ENCODE peak calls at places on chromosomes 16 and 17, in four cellular contexts. U is GM23338, B is HepG2, J is K562. I is an unnamed sample.

GRCh38 chr17:69882281-69882680 is 192.7 kb upstream of the KCNJ16 start:
- DNase-seq in U (no peak), B (no peak), J (no peak), I (no peak)

GRCh38 chr17:81635973-81636504 is 873 bp downstream of the NPLOC4 start:
- DNase-seq in J (no peak), U (no peak), B (no peak), I (no peak)

GRCh38 chr17:7916383-7916677 is 241 bp upstream of the RNF227 start:
- DNase-seq in B (no peak), J (no peak), U (no peak), I (no peak)

GRCh38 chr17:1294157-1294717 is 14.8 kb downstream of the TRARG1 start:
- DNase-seq in J (no peak), B (no peak), U (no peak), I (no peak)

GRCh38 chr17:34110315-34110714 is 144.8 kb upstream of the CCL2 start:
- DNase-seq in J (no peak), B (no peak), U (peak), I (no peak)

GRCh38 chr17:73020110-73020509 is 72.4 kb downstream of the SLC39A11 start:
- DNase-seq in B (no peak), J (no peak), U (no peak), I (no peak)

GRCh38 chr17:74610108-74610507 is 13.4 kb downstream of the CD300E start:
- DNase-seq in U (peak), J (no peak), B (no peak), I (no peak)

GRCh38 chr17:6555331-6556120 is 829 bp downstream of the PITPNM3 start:
- DNase-seq in J (no peak), U (peak), B (no peak), I (no peak)

GRCh38 chr17:81391268-81391963 is 3.8 kb upstream of the BAHCC1 start:
- DNase-seq in U (no peak), J (no peak), B (no peak), I (no peak)

GRCh38 chr16:51683882-51684281 is 532.8 kb upstream of the SALL1 start:
- DNase-seq in B (no peak), U (no peak), J (no peak), I (no peak)

GRCh38 chr17:67818110-67819002 is 6.9 kb upstream of the BPTF start:
- DNase-seq in U (no peak), J (no peak), B (no peak), I (peak)

GRCh38 chr17:77645441-77646430 is 312.8 kb upstream of the TNRC6C start:
- DNase-seq in U (peak), B (no peak), J (no peak), I (no peak)

GRCh38 chr16:52435573-52435972 is 111.4 kb downstream of the TOX3 start:
- DNase-seq in J (no peak), B (no peak), U (no peak), I (no peak)

GRCh38 chr16:24771779-24772157 is 42.3 kb downstream of the TNRC6A start:
- DNase-seq in B (peak), J (no peak), U (no peak), I (no peak)

GRCh38 chr16:76956394-76956793 is 234.6 kb upstream of the MON1B start:
- DNase-seq in J (no peak), U (peak), B (no peak), I (no peak)

GRCh38 chr17:82793974-82794620 is 42.2 kb downstream of the TBCD start:
- DNase-seq in J (no peak), B (no peak), U (no peak), I (no peak)

GRCh38 chr17:68733241-68734176 is 132.3 kb upstream of the FAM20A start:
- DNase-seq in U (peak), B (peak), J (no peak), I (no peak)

GRCh38 chr17:77433385-77434135 is 292.8 kb downstream of the SEC14L1 start:
- DNase-seq in U (no peak), J (no peak), B (no peak), I (no peak)

GRCh38 chr17:74386397-74386796 is 19.1 kb downstream of the GPR142 start:
- DNase-seq in B (no peak), J (no peak), U (no peak), I (no peak)

GRCh38 chr16:27789595-27790241 is 239.8 kb downstream of the KATNIP start:
- DNase-seq in U (no peak), J (no peak), B (no peak), I (no peak)

GRCh38 chr17:77331161-77331864 is 190.5 kb downstream of the SEC14L1 start:
- DNase-seq in U (peak), J (peak), B (peak), I (peak)

GRCh38 chr16:31351246-31351936 is 3.6 kb upstream of the ITGAX start:
- DNase-seq in B (no peak), J (no peak), U (no peak), I (no peak)

GRCh38 chr17:8073627-8074485 is 13.7 kb downstream of the ALOX12B start:
- DNase-seq in J (peak), B (peak), U (peak), I (no peak)

GRCh38 chr17:79814966-79815835 is 18.3 kb upstream of the CBX8 start:
- DNase-seq in B (no peak), J (no peak), U (peak), I (no peak)

GRCh38 chr17:75762513-75763268 is 2.3 kb downstream of the GALK1 start:
- DNase-seq in B (no peak), U (no peak), J (no peak), I (no peak)

GRCh38 chr17:75756451-75757085 is 8.4 kb downstream of the GALK1 start:
- DNase-seq in B (no peak), J (no peak), U (no peak), I (no peak)

GRCh38 chr17:75757086-75757681 is 7.8 kb downstream of the GALK1 start:
- DNase-seq in J (no peak), B (no peak), U (no peak), I (no peak)

GRCh38 chr17:75758131-75758905 is 6.7 kb downstream of the GALK1 start:
- DNase-seq in J (no peak), U (peak), B (no peak), I (no peak)

GRCh38 chr17:75759457-75759856 is 5.5 kb downstream of the GALK1 start:
- DNase-seq in B (no peak), J (no peak), U (no peak), I (no peak)
- TF ChIP-seq CREB1 in B (no peak), J (no peak), U (no peak), I (no peak)

GRCh38 chr17:19670906-19671305 is 22.4 kb downstream of the ALDH3A2 start:
- DNase-seq in J (no peak), U (no peak), B (no peak), I (no peak)

GRCh38 chr17:19677736-19678379 is 29.3 kb downstream of the ALDH3A2 start:
- DNase-seq in U (peak), B (no peak), J (no peak), I (no peak)

GRCh38 chr17:19671433-19671832 is 22.9 kb downstream of the ALDH3A2 start:
- DNase-seq in J (no peak), B (peak), U (no peak), I (no peak)

GRCh38 chr17:19676901-19677300 is 28.4 kb downstream of the ALDH3A2 start:
- DNase-seq in B (no peak), U (no peak), J (no peak), I (no peak)

DNA sequence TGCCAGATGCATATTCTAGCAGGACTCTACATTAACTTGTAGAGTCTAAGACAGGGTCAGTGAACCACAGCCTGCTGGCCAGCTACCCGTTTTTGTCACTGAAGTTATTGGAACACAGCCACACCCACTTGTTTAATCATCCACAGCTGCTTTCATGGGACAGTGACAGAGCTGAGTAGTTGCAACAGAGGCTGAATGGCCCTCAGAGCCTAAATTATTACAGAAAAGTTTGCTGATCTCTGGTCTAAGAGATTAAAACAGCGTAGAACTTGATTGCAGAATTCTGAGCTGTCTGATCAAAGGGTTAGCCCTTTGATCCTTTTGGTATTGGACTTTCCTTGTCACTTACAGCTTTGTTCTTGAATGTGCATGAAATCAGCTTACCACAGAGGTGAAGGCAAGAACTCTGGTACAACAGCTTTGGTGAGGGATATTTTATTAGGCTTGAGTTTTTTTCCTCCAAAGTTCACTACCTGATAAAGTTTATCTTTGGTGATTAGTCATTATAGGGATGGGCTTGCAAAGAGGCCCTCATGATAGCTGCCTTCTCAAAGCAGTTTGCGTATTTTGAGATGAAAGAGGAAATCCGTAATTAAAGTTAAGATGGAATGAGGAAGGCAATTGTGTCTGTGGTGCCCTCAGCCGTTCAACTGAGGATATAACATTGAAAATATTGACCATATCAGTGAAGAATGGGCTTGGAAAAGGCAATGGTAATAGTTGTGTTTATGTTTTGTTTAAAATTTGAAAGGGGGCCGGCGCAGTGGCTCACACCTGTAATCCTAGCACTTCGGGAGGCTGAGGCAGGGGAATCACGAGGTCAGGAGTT is 23.7 kb downstream of the ALDH3A2 start:
- DNase-seq in J (no peak), U (no peak), B (peak), I (no peak)
- TF ChIP-seq REST in J (no peak), U (no peak), B (no peak), I (no peak)

GRCh38 chr16:75763250-75763649 is 37.0 kb upstream of the CPHXL start:
- DNase-seq in U (peak), B (no peak), J (no peak), I (no peak)
- TF ChIP-seq CREB1 in U (no peak), B (no peak), J (no peak), I (no peak)

GRCh38 chr17:28710948-28711722 is 553 bp downstream of the PROCA1 start:
- DNase-seq in J (peak), U (peak), B (peak), I (peak)
- TF ChIP-seq REST in J (no peak), U (no peak), B (peak), I (no peak)

GRCh38 chr17:10034719-10035475 is 129.8 kb upstream of the RCVRN start:
- DNase-seq in J (no peak), B (no peak), U (no peak), I (no peak)
- TF ChIP-seq CREB1 in J (no peak), B (no peak), U (no peak), I (no peak)

GRCh38 chr16:30016555-30017276 is 5.9 kb upstream of the DOC2A start:
- DNase-seq in J (no peak), U (no peak), B (peak), I (no peak)

GRCh38 chr16:30018731-30019158 is 4.3 kb upstream of the C16orf92 start:
- DNase-seq in J (no peak), U (no peak), B (no peak), I (no peak)

GRCh38 chr16:30011505-30012480 is 966 bp upstream of the DOC2A start:
- DNase-seq in U (peak), B (no peak), J (no peak), I (no peak)

GRCh38 chr16:30022887-30023286 is at the start of gene C16orf92:
- DNase-seq in U (no peak), B (no peak), J (no peak), I (no peak)

GRCh38 chr16:30017277-30017656 is 5.7 kb upstream of the C16orf92 start:
- DNase-seq in J (no peak), U (no peak), B (no peak), I (no peak)
- TF ChIP-seq REST in J (no peak), U (no peak), B (no peak), I (no peak)

GRCh38 chr16:6955303-6955702 is 377.3 kb upstream of the RBFOX1 start:
- DNase-seq in J (no peak), U (no peak), B (no peak), I (no peak)

GRCh38 chr16:6958184-6958583 is 374.5 kb upstream of the RBFOX1 start:
- DNase-seq in B (no peak), J (no peak), U (no peak), I (no peak)

GRCh38 chr16:6961704-6962103 is 370.9 kb upstream of the RBFOX1 start:
- DNase-seq in U (no peak), J (no peak), B (no peak), I (no peak)

GRCh38 chr16:6957676-6958075 is 375.0 kb upstream of the RBFOX1 start:
- DNase-seq in B (no peak), U (no peak), J (no peak), I (no peak)

GRCh38 chr16:6956511-6956910 is 376.1 kb upstream of the RBFOX1 start:
- DNase-seq in J (no peak), U (no peak), B (no peak), I (no peak)
- TF ChIP-seq CREB1 in J (no peak), U (no peak), B (no peak), I (no peak)

GRCh38 chr17:32486701-32487459 is at the start of gene CDK5R1:
- DNase-seq in J (peak), B (peak), U (peak), I (no peak)

GRCh38 chr17:32488604-32489180 is 1.9 kb downstream of the CDK5R1 start:
- DNase-seq in B (no peak), J (no peak), U (no peak), I (no peak)

GRCh38 chr17:32488177-32488542 is 1.4 kb downstream of the CDK5R1 start:
- DNase-seq in J (no peak), B (no peak), U (no peak), I (no peak)

GRCh38 chr17:32486091-32486700 is 597 bp upstream of the CDK5R1 start:
- DNase-seq in U (peak), B (peak), J (peak), I (no peak)

DNA sequence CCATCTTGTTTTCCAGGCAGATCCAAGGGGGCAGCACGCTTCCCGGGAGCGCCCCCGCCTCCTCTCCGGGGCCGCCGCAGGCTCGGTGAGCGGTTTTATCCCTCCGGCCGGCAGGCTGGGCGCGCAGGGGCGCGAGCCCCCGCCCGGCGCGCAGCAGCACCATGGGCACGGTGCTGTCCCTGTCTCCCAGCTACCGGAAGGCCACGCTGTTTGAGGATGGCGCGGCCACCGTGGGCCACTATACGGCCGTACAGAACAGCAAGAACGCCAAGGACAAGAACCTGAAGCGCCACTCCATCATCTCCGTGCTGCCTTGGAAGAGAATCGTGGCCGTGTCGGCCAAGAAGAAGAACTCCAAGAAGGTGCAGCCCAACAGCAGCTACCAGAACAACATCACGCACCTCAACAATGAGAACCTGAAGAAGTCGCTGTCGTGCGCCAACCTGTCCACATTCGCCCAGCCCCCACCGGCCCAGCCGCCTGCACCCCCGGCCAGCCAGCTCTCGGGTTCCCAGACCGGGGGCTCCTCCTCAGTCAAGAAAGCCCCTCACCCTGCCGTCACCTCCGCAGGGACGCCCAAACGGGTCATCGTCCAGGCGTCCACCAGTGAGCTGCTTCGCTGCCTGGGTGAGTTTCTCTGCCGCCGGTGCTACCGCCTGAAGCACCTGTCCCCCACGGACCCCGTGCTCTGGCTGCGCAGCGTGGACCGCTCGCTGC is 825 bp downstream of the CDK5R1 start:
- DNase-seq in J (peak), B (no peak), U (peak), I (no peak)
- TF ChIP-seq REST in J (no peak), B (no peak), U (no peak), I (no peak)

GRCh38 chr17:48066192-48066591 is 18.0 kb downstream of the NFE2L1 start:
- DNase-seq in B (no peak), J (no peak), U (no peak), I (no peak)

GRCh38 chr17:48066656-48067055 is 18.5 kb downstream of the NFE2L1 start:
- DNase-seq in B (no peak), U (peak), J (no peak), I (no peak)

GRCh38 chr17:48067245-48067644 is 19.1 kb downstream of the NFE2L1 start:
- DNase-seq in U (no peak), J (no peak), B (no peak), I (no peak)

GRCh38 chr17:48070195-48070594 is 22.0 kb downstream of the NFE2L1 start:
- DNase-seq in J (no peak), B (no peak), U (no peak), I (no peak)

GRCh38 chr17:48068491-48068961 is 20.4 kb downstream of the NFE2L1 start:
- DNase-seq in B (peak), U (peak), J (peak), I (no peak)
- TF ChIP-seq CREB1 in B (no peak), U (no peak), J (no peak), I (no peak)

DNA sequence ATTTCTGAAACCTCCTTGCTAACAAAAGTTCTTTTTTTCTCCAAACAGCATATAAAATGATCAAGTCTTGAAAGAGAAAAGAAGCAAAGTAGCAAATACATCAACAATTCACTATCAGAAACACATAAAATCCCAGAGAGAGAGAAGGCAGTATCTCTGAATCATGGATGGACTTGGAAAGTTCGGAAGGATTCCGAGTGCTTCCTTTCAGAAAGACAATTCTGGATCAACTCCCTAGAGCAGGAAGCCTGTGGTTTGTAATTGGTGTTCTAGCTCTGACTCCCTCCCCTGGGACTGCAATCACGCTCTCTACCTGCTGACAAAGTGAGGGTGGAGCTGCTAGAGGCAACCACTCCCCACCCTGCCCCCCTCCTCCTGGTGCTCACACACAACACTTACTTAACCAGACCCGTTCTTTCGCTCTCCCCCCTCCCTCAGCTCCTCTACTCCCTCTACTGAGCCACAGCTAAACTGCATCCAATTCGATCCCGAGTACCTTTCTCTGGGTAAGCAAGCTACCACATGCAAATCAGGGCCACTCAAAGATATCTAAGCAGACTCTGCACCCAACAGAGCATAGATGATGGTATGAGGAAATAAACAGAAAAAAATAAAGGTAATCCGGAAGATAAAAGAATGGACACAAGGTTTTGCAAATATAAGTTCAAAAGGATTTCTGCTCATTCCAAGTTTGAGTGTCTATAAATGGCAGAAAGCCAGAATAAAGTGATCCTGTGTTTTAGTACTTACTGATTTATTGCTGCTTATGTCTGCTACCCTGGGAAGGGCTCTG is at the start of gene RNF43:
- DNase-seq in J (peak), U (peak), B (peak), I (peak)
- TF ChIP-seq REST in J (no peak), U (no peak), B (peak), I (no peak)